ENCODE peak calls at places on chromosomes 1 and 21, in eight cellular contexts. One of them, this sample, is unnamed.

GRCh38 chr1:21295059-21295401 is 4.8 kb upstream of the ECE1 start:
- DNase-seq in stimulated activated CD4-positive, alpha-beta T cell treated with anti-CD3 and anti-CD28 coated beads, Interleukin-1b, Interleukin-23, amount 100 ng/mL, for 4 hours: peak; percentile 32
- DNase-seq in dorsolateral prefrontal cortex: no peak
- DNase-seq in AML-193: no peak
- DNase-seq in stimulated activated naive B cell treated with anti-CD40 and anti-IgM and Interleukin-4, amounts not matched to agents 10 μg/mL and 1 μg/mL and 100 μg/mL, for 72 hours: peak; percentile 55
- DNase-seq in cardiac septum: no peak
- DNase-seq in NCI-H460: no peak
- DNase-seq in hippocampal formation: no peak
- DNase-seq in this sample: no peak

GRCh38 chr1:81021134-81021533 is 779.6 kb upstream of the ADGRL2 start:
- DNase-seq in stimulated activated CD4-positive, alpha-beta T cell treated with anti-CD3 and anti-CD28 coated beads, Interleukin-1b, Interleukin-23, amount 100 ng/mL, for 4 hours: no peak
- DNase-seq in dorsolateral prefrontal cortex: no peak
- DNase-seq in AML-193: no peak
- DNase-seq in stimulated activated naive B cell treated with anti-CD40 and anti-IgM and Interleukin-4, amounts not matched to agents 10 μg/mL and 1 μg/mL and 100 μg/mL, for 72 hours: no peak
- DNase-seq in cardiac septum: no peak
- DNase-seq in NCI-H460: no peak
- DNase-seq in hippocampal formation: no peak
- DNase-seq in this sample: no peak

GRCh38 chr1:50977575-50978143 is 7.6 kb downstream of the CDKN2C start:
- DNase-seq in stimulated activated CD4-positive, alpha-beta T cell treated with anti-CD3 and anti-CD28 coated beads, Interleukin-1b, Interleukin-23, amount 100 ng/mL, for 4 hours: no peak
- DNase-seq in dorsolateral prefrontal cortex: peak; percentile 30
- DNase-seq in AML-193: no peak
- DNase-seq in stimulated activated naive B cell treated with anti-CD40 and anti-IgM and Interleukin-4, amounts not matched to agents 10 μg/mL and 1 μg/mL and 100 μg/mL, for 72 hours: no peak
- DNase-seq in cardiac septum: peak; percentile 85
- DNase-seq in NCI-H460: no peak
- DNase-seq in hippocampal formation: peak; percentile 43
- DNase-seq in this sample: peak; percentile 60

GRCh38 chr1:14724697-14725096 is 126.2 kb downstream of the KAZN start:
- DNase-seq in stimulated activated CD4-positive, alpha-beta T cell treated with anti-CD3 and anti-CD28 coated beads, Interleukin-1b, Interleukin-23, amount 100 ng/mL, for 4 hours: no peak
- DNase-seq in dorsolateral prefrontal cortex: no peak
- DNase-seq in AML-193: no peak
- DNase-seq in stimulated activated naive B cell treated with anti-CD40 and anti-IgM and Interleukin-4, amounts not matched to agents 10 μg/mL and 1 μg/mL and 100 μg/mL, for 72 hours: no peak
- DNase-seq in cardiac septum: no peak
- DNase-seq in NCI-H460: no peak
- DNase-seq in hippocampal formation: no peak
- DNase-seq in this sample: no peak

GRCh38 chr1:156103521-156103947 is 11.0 kb upstream of the LMNA start:
- DNase-seq in stimulated activated CD4-positive, alpha-beta T cell treated with anti-CD3 and anti-CD28 coated beads, Interleukin-1b, Interleukin-23, amount 100 ng/mL, for 4 hours: no peak
- DNase-seq in dorsolateral prefrontal cortex: no peak
- DNase-seq in AML-193: no peak
- DNase-seq in stimulated activated naive B cell treated with anti-CD40 and anti-IgM and Interleukin-4, amounts not matched to agents 10 μg/mL and 1 μg/mL and 100 μg/mL, for 72 hours: no peak
- DNase-seq in cardiac septum: no peak
- DNase-seq in NCI-H460: no peak
- DNase-seq in hippocampal formation: no peak
- DNase-seq in this sample: no peak

GRCh38 chr1:43708006-43708412 is 673 bp downstream of the ST3GAL3 start:
- DNase-seq in stimulated activated CD4-positive, alpha-beta T cell treated with anti-CD3 and anti-CD28 coated beads, Interleukin-1b, Interleukin-23, amount 100 ng/mL, for 4 hours: no peak
- DNase-seq in dorsolateral prefrontal cortex: no peak
- DNase-seq in AML-193: peak; percentile 14
- DNase-seq in stimulated activated naive B cell treated with anti-CD40 and anti-IgM and Interleukin-4, amounts not matched to agents 10 μg/mL and 1 μg/mL and 100 μg/mL, for 72 hours: no peak
- DNase-seq in cardiac septum: no peak
- DNase-seq in NCI-H460: no peak
- DNase-seq in hippocampal formation: no peak
- DNase-seq in this sample: no peak

GRCh38 chr1:29579821-29580425 is 343.6 kb downstream of the PTPRU start:
- DNase-seq in stimulated activated CD4-positive, alpha-beta T cell treated with anti-CD3 and anti-CD28 coated beads, Interleukin-1b, Interleukin-23, amount 100 ng/mL, for 4 hours: no peak
- DNase-seq in dorsolateral prefrontal cortex: no peak
- DNase-seq in AML-193: no peak
- DNase-seq in stimulated activated naive B cell treated with anti-CD40 and anti-IgM and Interleukin-4, amounts not matched to agents 10 μg/mL and 1 μg/mL and 100 μg/mL, for 72 hours: no peak
- DNase-seq in cardiac septum: no peak
- DNase-seq in NCI-H460: no peak
- DNase-seq in hippocampal formation: no peak
- DNase-seq in this sample: no peak

GRCh38 chr21:16324630-16325029 is 594.8 kb downstream of the USP25 start:
- DNase-seq in stimulated activated CD4-positive, alpha-beta T cell treated with anti-CD3 and anti-CD28 coated beads, Interleukin-1b, Interleukin-23, amount 100 ng/mL, for 4 hours: no peak
- DNase-seq in dorsolateral prefrontal cortex: no peak
- DNase-seq in AML-193: no peak
- DNase-seq in stimulated activated naive B cell treated with anti-CD40 and anti-IgM and Interleukin-4, amounts not matched to agents 10 μg/mL and 1 μg/mL and 100 μg/mL, for 72 hours: no peak
- DNase-seq in cardiac septum: no peak
- DNase-seq in NCI-H460: no peak
- DNase-seq in hippocampal formation: no peak
- DNase-seq in this sample: no peak

GRCh38 chr1:182181167-182181572 is 119.7 kb upstream of the ZNF648 start:
- DNase-seq in stimulated activated CD4-positive, alpha-beta T cell treated with anti-CD3 and anti-CD28 coated beads, Interleukin-1b, Interleukin-23, amount 100 ng/mL, for 4 hours: no peak
- DNase-seq in dorsolateral prefrontal cortex: no peak
- DNase-seq in AML-193: no peak
- DNase-seq in stimulated activated naive B cell treated with anti-CD40 and anti-IgM and Interleukin-4, amounts not matched to agents 10 μg/mL and 1 μg/mL and 100 μg/mL, for 72 hours: no peak
- DNase-seq in cardiac septum: no peak
- DNase-seq in NCI-H460: no peak
- DNase-seq in hippocampal formation: no peak
- DNase-seq in this sample: no peak

GRCh38 chr1:11692899-11693590 is 1.5 kb downstream of the DRAXIN start:
- DNase-seq in stimulated activated CD4-positive, alpha-beta T cell treated with anti-CD3 and anti-CD28 coated beads, Interleukin-1b, Interleukin-23, amount 100 ng/mL, for 4 hours: peak; percentile 18
- DNase-seq in dorsolateral prefrontal cortex: no peak
- DNase-seq in AML-193: peak; percentile 88
- DNase-seq in stimulated activated naive B cell treated with anti-CD40 and anti-IgM and Interleukin-4, amounts not matched to agents 10 μg/mL and 1 μg/mL and 100 μg/mL, for 72 hours: no peak
- DNase-seq in cardiac septum: no peak
- DNase-seq in NCI-H460: no peak
- DNase-seq in hippocampal formation: no peak
- DNase-seq in this sample: no peak

GRCh38 chr1:60483471-60483870 is 409.9 kb upstream of the C1orf87 start:
- DNase-seq in stimulated activated CD4-positive, alpha-beta T cell treated with anti-CD3 and anti-CD28 coated beads, Interleukin-1b, Interleukin-23, amount 100 ng/mL, for 4 hours: no peak
- DNase-seq in dorsolateral prefrontal cortex: no peak
- DNase-seq in AML-193: no peak
- DNase-seq in stimulated activated naive B cell treated with anti-CD40 and anti-IgM and Interleukin-4, amounts not matched to agents 10 μg/mL and 1 μg/mL and 100 μg/mL, for 72 hours: no peak
- DNase-seq in cardiac septum: no peak
- DNase-seq in NCI-H460: no peak
- DNase-seq in hippocampal formation: no peak
- DNase-seq in this sample: no peak

GRCh38 chr1:22258696-22259095 is 115.8 kb upstream of the WNT4 start:
- DNase-seq in stimulated activated CD4-positive, alpha-beta T cell treated with anti-CD3 and anti-CD28 coated beads, Interleukin-1b, Interleukin-23, amount 100 ng/mL, for 4 hours: no peak
- DNase-seq in dorsolateral prefrontal cortex: no peak
- DNase-seq in AML-193: no peak
- DNase-seq in stimulated activated naive B cell treated with anti-CD40 and anti-IgM and Interleukin-4, amounts not matched to agents 10 μg/mL and 1 μg/mL and 100 μg/mL, for 72 hours: no peak
- DNase-seq in cardiac septum: no peak
- DNase-seq in NCI-H460: no peak
- DNase-seq in hippocampal formation: no peak
- DNase-seq in this sample: no peak

GRCh38 chr1:46622341-46622740 is 5.7 kb upstream of the MOB3C start:
- DNase-seq in stimulated activated CD4-positive, alpha-beta T cell treated with anti-CD3 and anti-CD28 coated beads, Interleukin-1b, Interleukin-23, amount 100 ng/mL, for 4 hours: no peak
- DNase-seq in dorsolateral prefrontal cortex: peak; percentile 42
- DNase-seq in AML-193: no peak
- DNase-seq in stimulated activated naive B cell treated with anti-CD40 and anti-IgM and Interleukin-4, amounts not matched to agents 10 μg/mL and 1 μg/mL and 100 μg/mL, for 72 hours: no peak
- DNase-seq in cardiac septum: no peak
- DNase-seq in NCI-H460: no peak
- DNase-seq in hippocampal formation: no peak
- DNase-seq in this sample: no peak

GRCh38 chr1:94876362-94876761 is 50.5 kb downstream of the CNN3 start:
- DNase-seq in stimulated activated CD4-positive, alpha-beta T cell treated with anti-CD3 and anti-CD28 coated beads, Interleukin-1b, Interleukin-23, amount 100 ng/mL, for 4 hours: no peak
- DNase-seq in dorsolateral prefrontal cortex: no peak
- DNase-seq in AML-193: no peak
- DNase-seq in stimulated activated naive B cell treated with anti-CD40 and anti-IgM and Interleukin-4, amounts not matched to agents 10 μg/mL and 1 μg/mL and 100 μg/mL, for 72 hours: no peak
- DNase-seq in cardiac septum: no peak
- DNase-seq in NCI-H460: no peak
- DNase-seq in hippocampal formation: no peak
- DNase-seq in this sample: no peak

GRCh38 chr1:21322681-21323016 is 32.4 kb upstream of the ECE1 start:
- DNase-seq in stimulated activated CD4-positive, alpha-beta T cell treated with anti-CD3 and anti-CD28 coated beads, Interleukin-1b, Interleukin-23, amount 100 ng/mL, for 4 hours: no peak
- DNase-seq in dorsolateral prefrontal cortex: no peak
- DNase-seq in AML-193: no peak
- DNase-seq in stimulated activated naive B cell treated with anti-CD40 and anti-IgM and Interleukin-4, amounts not matched to agents 10 μg/mL and 1 μg/mL and 100 μg/mL, for 72 hours: no peak
- DNase-seq in cardiac septum: no peak
- DNase-seq in NCI-H460: peak; percentile 32
- DNase-seq in hippocampal formation: no peak
- DNase-seq in this sample: no peak

GRCh38 chr1:194069168-194069830 is 882.9 kb upstream of the B3GALT2 start:
- DNase-seq in stimulated activated CD4-positive, alpha-beta T cell treated with anti-CD3 and anti-CD28 coated beads, Interleukin-1b, Interleukin-23, amount 100 ng/mL, for 4 hours: no peak
- DNase-seq in dorsolateral prefrontal cortex: peak; percentile 7
- DNase-seq in AML-193: no peak
- DNase-seq in stimulated activated naive B cell treated with anti-CD40 and anti-IgM and Interleukin-4, amounts not matched to agents 10 μg/mL and 1 μg/mL and 100 μg/mL, for 72 hours: no peak
- DNase-seq in cardiac septum: peak; percentile 86
- DNase-seq in NCI-H460: no peak
- DNase-seq in hippocampal formation: no peak
- DNase-seq in this sample: peak; percentile 14

GRCh38 chr21:39441502-39442475 is 3.8 kb downstream of the LCA5L start:
- DNase-seq in stimulated activated CD4-positive, alpha-beta T cell treated with anti-CD3 and anti-CD28 coated beads, Interleukin-1b, Interleukin-23, amount 100 ng/mL, for 4 hours: no peak
- DNase-seq in dorsolateral prefrontal cortex: no peak
- DNase-seq in AML-193: peak; percentile 66
- DNase-seq in stimulated activated naive B cell treated with anti-CD40 and anti-IgM and Interleukin-4, amounts not matched to agents 10 μg/mL and 1 μg/mL and 100 μg/mL, for 72 hours: no peak
- DNase-seq in cardiac septum: no peak
- DNase-seq in NCI-H460: no peak
- DNase-seq in hippocampal formation: no peak
- DNase-seq in this sample: no peak

GRCh38 chr1:22342734-22343191 is 108.9 kb upstream of the ZBTB40 start:
- DNase-seq in stimulated activated CD4-positive, alpha-beta T cell treated with anti-CD3 and anti-CD28 coated beads, Interleukin-1b, Interleukin-23, amount 100 ng/mL, for 4 hours: no peak
- DNase-seq in dorsolateral prefrontal cortex: no peak
- DNase-seq in AML-193: no peak
- DNase-seq in stimulated activated naive B cell treated with anti-CD40 and anti-IgM and Interleukin-4, amounts not matched to agents 10 μg/mL and 1 μg/mL and 100 μg/mL, for 72 hours: no peak
- DNase-seq in cardiac septum: no peak
- DNase-seq in NCI-H460: no peak
- DNase-seq in hippocampal formation: no peak
- DNase-seq in this sample: no peak

GRCh38 chr1:173433927-173434326 is 43.2 kb upstream of the PRDX6 start:
- DNase-seq in stimulated activated CD4-positive, alpha-beta T cell treated with anti-CD3 and anti-CD28 coated beads, Interleukin-1b, Interleukin-23, amount 100 ng/mL, for 4 hours: no peak
- DNase-seq in dorsolateral prefrontal cortex: no peak
- DNase-seq in AML-193: no peak
- DNase-seq in stimulated activated naive B cell treated with anti-CD40 and anti-IgM and Interleukin-4, amounts not matched to agents 10 μg/mL and 1 μg/mL and 100 μg/mL, for 72 hours: no peak
- DNase-seq in cardiac septum: no peak
- DNase-seq in NCI-H460: no peak
- DNase-seq in hippocampal formation: no peak
- DNase-seq in this sample: no peak

GRCh38 chr1:91650764-91651163 is 150.1 kb downstream of the CDC7 start:
- DNase-seq in stimulated activated CD4-positive, alpha-beta T cell treated with anti-CD3 and anti-CD28 coated beads, Interleukin-1b, Interleukin-23, amount 100 ng/mL, for 4 hours: no peak
- DNase-seq in dorsolateral prefrontal cortex: no peak
- DNase-seq in AML-193: no peak
- DNase-seq in stimulated activated naive B cell treated with anti-CD40 and anti-IgM and Interleukin-4, amounts not matched to agents 10 μg/mL and 1 μg/mL and 100 μg/mL, for 72 hours: no peak
- DNase-seq in cardiac septum: no peak
- DNase-seq in NCI-H460: peak; percentile 8
- DNase-seq in hippocampal formation: no peak
- DNase-seq in this sample: no peak